ENCODE peak calls at places on chromosomes 3 and 15, in five cellular contexts. S, D, L, U and K are unnamed samples.

GRCh38 chr3:97009427-97010019 is 195.1 kb downstream of the EPHA6 start:
- DNase-seq in D (no peak), L (no peak), U (peak), S (no peak), K (no peak)

GRCh38 chr3:195790891-195791290 is 20.8 kb downstream of the MUC4 start:
- DNase-seq in D (no peak), L (no peak), U (no peak), S (no peak), K (peak)

GRCh38 chr3:55877703-55878102 is 390.6 kb upstream of the WNT5A start:
- DNase-seq in S (no peak), U (no peak), L (no peak), D (no peak), K (no peak)

GRCh38 chr3:197023998-197024651 is 5.5 kb downstream of the MELTF start:
- DNase-seq in U (no peak), S (peak), D (no peak), L (peak), K (no peak)

GRCh38 chr3:128922804-128923459 is 43.5 kb downstream of the ACAD9 start:
- DNase-seq in L (no peak), U (no peak), S (no peak), D (no peak), K (no peak)

GRCh38 chr15:69653846-69654245 is 201.2 kb downstream of the RPLP1 start:
- DNase-seq in S (no peak), L (no peak), D (no peak), U (no peak), K (no peak)

GRCh38 chr3:9976736-9977709 is 9.6 kb downstream of the EMC3 start:
- DNase-seq in S (peak), L (no peak), D (peak), U (no peak), K (no peak)

GRCh38 chr3:49607105-49607591 is 52.9 kb downstream of the BSN start:
- DNase-seq in D (no peak), L (no peak), U (no peak), S (no peak), K (no peak)

GRCh38 chr3:188554404-188554803 is 400.4 kb downstream of the LPP start:
- DNase-seq in L (no peak), S (no peak), U (no peak), D (peak), K (no peak)

GRCh38 chr3:164897335-164897734 is 181.0 kb downstream of the SI start:
- DNase-seq in L (no peak), U (no peak), D (no peak), S (no peak), K (no peak)

GRCh38 chr3:17761563-17761962 is 19.1 kb upstream of the TBC1D5 start:
- DNase-seq in D (no peak), L (no peak), S (no peak), U (no peak), K (no peak)

GRCh38 chr3:183975981-183976662 is 41.6 kb downstream of the ABCC5 start:
- DNase-seq in S (no peak), U (no peak), L (no peak), D (peak), K (no peak)

GRCh38 chr15:52652286-52652685 is 26.9 kb downstream of the ATOSA start:
- DNase-seq in D (no peak), L (no peak), S (no peak), U (no peak), K (no peak)

GRCh38 chr3:44970916-44971490 is 5.0 kb downstream of the ZDHHC3 start:
- DNase-seq in U (no peak), S (no peak), D (no peak), L (no peak), K (no peak)

GRCh38 chr3:65422154-65422553 is 616.6 kb downstream of the MAGI1 start:
- DNase-seq in U (no peak), S (no peak), L (no peak), D (no peak), K (no peak)

GRCh38 chr3:65425880-65426279 is 612.8 kb downstream of the MAGI1 start:
- DNase-seq in L (no peak), D (peak), U (no peak), S (no peak), K (no peak)
- TF ChIP-seq CTCF in L (no peak), D (peak), U (peak), S (no peak), K (no peak)

GRCh38 chr3:72977463-72977862 is 19.1 kb upstream of the PPP4R2 start:
- DNase-seq in L (no peak), U (no peak), S (no peak), D (no peak), K (no peak)
- TF ChIP-seq CTCF in L (no peak), U (no peak), S (no peak), D (no peak), K (no peak)

DNA sequence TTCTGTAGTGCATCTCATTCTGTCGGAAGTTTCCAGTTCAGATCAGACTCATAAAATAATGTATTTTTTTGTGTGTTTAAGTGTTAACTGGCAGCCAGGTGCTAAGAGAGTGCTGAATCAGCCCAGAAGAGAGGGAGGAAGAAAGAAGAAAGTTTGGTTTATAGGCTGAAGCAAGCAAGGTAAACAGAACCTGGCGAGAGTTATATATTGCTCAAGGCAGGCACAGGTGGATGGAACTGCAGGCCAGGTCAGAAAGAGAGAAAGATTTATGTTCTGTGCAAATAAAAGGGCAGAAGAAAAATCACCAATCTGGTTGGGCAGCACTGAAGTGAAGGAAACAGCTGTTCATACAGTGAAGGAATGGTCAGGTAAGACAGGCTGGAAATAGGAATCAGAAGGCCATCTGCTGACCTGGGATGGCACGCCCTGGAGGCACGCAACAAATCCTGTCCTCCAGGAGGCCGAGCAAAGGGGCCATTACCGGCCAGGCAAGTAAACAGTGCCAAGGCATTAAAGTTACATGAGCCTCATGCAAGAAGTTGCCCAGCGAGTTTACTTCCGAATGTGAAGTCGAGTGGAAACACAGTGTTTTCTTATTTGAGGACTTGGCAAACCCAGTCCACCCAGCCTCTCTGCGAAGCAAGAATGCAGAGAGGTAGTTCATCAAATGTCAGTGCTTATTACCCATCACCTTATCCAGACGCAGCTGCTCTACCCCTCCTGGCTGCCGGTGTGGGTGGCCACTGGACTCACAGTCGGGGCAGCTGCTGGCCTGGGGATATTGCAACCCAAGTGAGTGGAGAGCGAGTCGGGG is 309.8 kb downstream of the VPS13C start:
- DNase-seq in D (no peak), L (no peak), S (peak), U (no peak), K (no peak)
- TF ChIP-seq CTCF in D (no peak), L (no peak), S (no peak), U (no peak), K (no peak)

GRCh38 chr15:63210151-63211051 is 21.0 kb downstream of the RAB8B start:
- DNase-seq in U (no peak), L (no peak), D (no peak), S (no peak), K (no peak)
- TF ChIP-seq CTCF in U (no peak), L (no peak), D (no peak), S (no peak), K (no peak)

GRCh38 chr3:62387251-62387650 is 13.9 kb upstream of the FEZF2 start:
- DNase-seq in L (no peak), D (no peak), U (no peak), S (no peak), K (no peak)

GRCh38 chr3:62392893-62393292 is 19.5 kb upstream of the FEZF2 start:
- DNase-seq in L (no peak), U (no peak), S (no peak), D (no peak), K (no peak)
- TF ChIP-seq CTCF in L (no peak), U (no peak), S (no peak), D (no peak), K (no peak)